ENCODE peak calls at places on chromosome 3, in five cellular contexts. R is stomach, W is spleen, M is breast epithelium, S is GM12891. Q is an unnamed sample.
A peak's percentile ranks its signal among the peaks of the same experiment; 100 is the strongest.

GRCh38 chr3:15342945-15343344 is 10.6 kb upstream of the SH3BP5 start:
- DNase-seq in R (no peak), W (no peak), M (no peak), S (no peak), Q (no peak)

GRCh38 chr3:135811597-135811996 is 153.9 kb upstream of the PPP2R3A start:
- DNase-seq in R (no peak), W (no peak), M (no peak), S (no peak), Q (no peak)

GRCh38 chr3:162175145-162175544 is 678.5 kb downstream of the OTOL1 start:
- DNase-seq in R (no peak), W (no peak), M (no peak), S (no peak), Q (no peak)

GRCh38 chr3:114674041-114674440 is 380.2 kb downstream of the TIGIT start:
- DNase-seq in R (no peak), W (no peak), M (no peak), S (no peak), Q (no peak)

GRCh38 chr3:185631508-185632206 is 45.6 kb downstream of the SENP2 start:
- DNase-seq in R (no peak), W (no peak), M (no peak), S (no peak), Q (no peak)

GRCh38 chr3:61250784-61251173 is 473 bp downstream of the FHIT start:
- DNase-seq in R (no peak), W (no peak), M (peak; percentile 62), S (peak; percentile 6), Q (peak; percentile 40)

GRCh38 chr3:184259878-184260570 is 1.3 kb downstream of the CAMK2N2 start:
- DNase-seq in R (peak; percentile 36), W (peak; percentile 82), M (no peak), S (peak; percentile 65), Q (peak; percentile 19)

GRCh38 chr3:106343841-106344240 is 475.0 kb upstream of the CBLB start:
- DNase-seq in R (no peak), W (no peak), M (no peak), S (no peak), Q (no peak)

GRCh38 chr3:9056581-9056980 is 93.3 kb upstream of the RAD18 start:
- DNase-seq in R (no peak), W (no peak), M (no peak), S (no peak), Q (no peak)

GRCh38 chr3:69104585-69104984 is 17.8 kb downstream of the LMOD3 start:
- DNase-seq in R (no peak), W (no peak), M (no peak), S (no peak), Q (no peak)

GRCh38 chr3:44031387-44032380 is 210.0 kb upstream of the TOPAZ1 start:
- DNase-seq in R (no peak), W (no peak), M (no peak), S (no peak), Q (no peak)

GRCh38 chr3:107942244-107942643 is 148.6 kb downstream of the CD47 start:
- DNase-seq in R (no peak), W (no peak), M (no peak), S (no peak), Q (no peak)

GRCh38 chr3:177358085-177358967 is 161.0 kb upstream of the TBL1XR1 start:
- DNase-seq in R (peak; percentile 56), W (peak; percentile 91), M (peak; percentile 62), S (peak; percentile 35), Q (peak; percentile 82)

GRCh38 chr3:68007621-68008226 is 353.3 kb upstream of the SUCLG2 start:
- DNase-seq in R (no peak), W (no peak), M (no peak), S (no peak), Q (no peak)

GRCh38 chr3:115823083-115823482 is 199.8 kb downstream of the GAP43 start:
- DNase-seq in R (no peak), W (no peak), M (no peak), S (no peak), Q (no peak)

GRCh38 chr3:89098964-89099585 is 8.3 kb upstream of the EPHA3 start:
- DNase-seq in R (peak; percentile 49), W (no peak), M (no peak), S (no peak), Q (peak; percentile 35)

GRCh38 chr3:154168998-154169880 is 48.0 kb downstream of the ARHGEF26 start:
- DNase-seq in R (no peak), W (no peak), M (no peak), S (no peak), Q (no peak)

GRCh38 chr3:40672861-40673260 is 148.1 kb downstream of the ZNF621 start:
- DNase-seq in R (no peak), W (no peak), M (no peak), S (no peak), Q (no peak)

GRCh38 chr3:194586839-194587238 is 46.4 kb downstream of the TMEM44 start:
- DNase-seq in R (no peak), W (no peak), M (no peak), S (no peak), Q (no peak)

GRCh38 chr3:18840535-18841137 is 307.7 kb upstream of the KCNH8 start:
- DNase-seq in R (no peak), W (no peak), M (no peak), S (no peak), Q (no peak)

GRCh38 chr3:103585809-103586208 is 1151.0 kb downstream of the ZPLD1 start:
- DNase-seq in R (no peak), W (no peak), M (no peak), S (no peak), Q (no peak)

GRCh38 chr3:55486101-55486856 is 827 bp downstream of the WNT5A start:
- DNase-seq in R (peak; percentile 63), W (peak; percentile 78), M (peak; percentile 51), S (no peak), Q (peak; percentile 46)

GRCh38 chr3:16427309-16427965 is 86.1 kb downstream of the RFTN1 start:
- DNase-seq in R (no peak), W (no peak), M (no peak), S (no peak), Q (peak; percentile 14)

GRCh38 chr3:194487289-194488006 is 646 bp upstream of the ATP13A3 start:
- DNase-seq in R (peak; percentile 48), W (peak; percentile 90), M (no peak), S (peak; percentile 49), Q (peak; percentile 43)

DNA sequence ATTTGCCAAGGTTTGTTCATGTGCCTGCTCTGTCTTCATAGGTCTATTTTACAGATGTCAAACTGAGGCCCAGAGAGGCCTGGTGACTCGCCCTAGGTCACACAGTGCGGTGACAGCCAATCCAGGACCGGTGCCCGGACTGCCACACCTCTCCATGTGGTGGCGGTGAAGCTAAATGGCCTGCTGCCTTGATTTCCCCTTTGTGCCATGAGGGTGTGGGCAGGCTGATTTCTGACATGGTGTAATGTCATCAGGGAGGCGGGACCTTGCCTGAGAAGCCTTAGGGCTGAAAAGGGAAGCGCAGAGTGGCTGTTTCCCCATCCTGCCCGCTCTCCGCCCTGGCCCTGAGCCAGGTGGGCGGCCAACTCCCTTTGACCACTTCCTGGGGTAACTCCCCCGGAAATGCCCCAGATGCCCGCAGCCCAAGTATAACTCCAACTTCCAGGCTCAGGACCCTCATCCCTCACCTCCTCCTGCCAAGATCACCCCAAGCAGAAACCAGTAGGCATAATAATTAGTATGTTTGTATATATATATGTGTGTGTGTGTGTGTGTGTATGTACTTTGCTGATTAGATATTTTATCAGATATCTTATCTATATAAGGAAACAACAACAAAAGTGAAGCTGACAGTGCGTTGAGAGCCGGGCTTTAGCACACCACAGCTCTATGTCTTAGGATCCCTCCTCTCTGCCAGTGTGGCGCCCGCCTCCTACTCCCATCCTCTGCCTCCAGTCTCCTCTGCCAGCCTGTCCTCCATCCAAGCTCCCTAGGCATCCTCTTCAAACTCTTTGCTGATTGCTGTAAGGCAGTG is 63.9 kb downstream of the IQSEC1 start:
- DNase-seq in R (peak; percentile 71), W (peak; percentile 96), M (no peak), S (peak; percentile 48), Q (peak; percentile 86)
- TF ChIP-seq POLR2AphosphoS5 in R (no peak), W (peak; percentile 96), M (no peak), S (no peak), Q (no peak)

GRCh38 chr3:150373234-150373633 is 34.9 kb upstream of the TSC22D2 start:
- DNase-seq in R (no peak), W (no peak), M (no peak), S (no peak), Q (no peak)

GRCh38 chr3:150370129-150370602 is 37.9 kb upstream of the TSC22D2 start:
- DNase-seq in R (no peak), W (no peak), M (peak; percentile 45), S (no peak), Q (peak; percentile 39)

GRCh38 chr3:150372320-150373118 is 35.6 kb upstream of the TSC22D2 start:
- DNase-seq in R (no peak), W (no peak), M (no peak), S (no peak), Q (no peak)

GRCh38 chr3:150370982-150371381 is 37.1 kb upstream of the TSC22D2 start:
- DNase-seq in R (no peak), W (no peak), M (no peak), S (no peak), Q (no peak)

DNA sequence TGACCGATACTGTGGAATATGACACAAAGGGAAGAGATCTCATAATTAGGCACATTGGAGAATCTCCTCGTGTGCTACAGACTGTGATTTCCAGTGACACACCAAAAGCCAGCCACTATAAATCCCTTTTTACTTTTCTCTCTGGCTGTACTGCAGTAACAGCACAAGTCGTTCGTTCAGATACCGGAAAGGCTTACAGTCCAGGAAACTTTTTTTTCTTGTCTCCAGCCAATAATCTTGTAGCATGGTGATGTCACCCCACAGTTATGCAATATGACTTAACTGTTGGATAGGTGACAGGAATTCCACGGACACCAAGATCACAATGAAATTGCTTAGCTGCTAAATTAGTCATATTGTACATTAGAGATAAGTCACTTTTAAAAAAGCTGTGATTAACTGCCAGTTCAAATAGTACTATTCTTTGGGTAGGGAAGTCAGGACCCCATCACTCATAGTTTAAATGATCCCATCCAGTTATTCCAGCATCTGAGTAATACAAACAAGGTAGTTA is 36.3 kb upstream of the TSC22D2 start:
- DNase-seq in R (peak; percentile 43), W (no peak), M (peak; percentile 76), S (no peak), Q (peak; percentile 44)
- TF ChIP-seq POLR2A in R (no peak), W (no peak), M (no peak), S (no peak), Q (peak; percentile 78)

DNA sequence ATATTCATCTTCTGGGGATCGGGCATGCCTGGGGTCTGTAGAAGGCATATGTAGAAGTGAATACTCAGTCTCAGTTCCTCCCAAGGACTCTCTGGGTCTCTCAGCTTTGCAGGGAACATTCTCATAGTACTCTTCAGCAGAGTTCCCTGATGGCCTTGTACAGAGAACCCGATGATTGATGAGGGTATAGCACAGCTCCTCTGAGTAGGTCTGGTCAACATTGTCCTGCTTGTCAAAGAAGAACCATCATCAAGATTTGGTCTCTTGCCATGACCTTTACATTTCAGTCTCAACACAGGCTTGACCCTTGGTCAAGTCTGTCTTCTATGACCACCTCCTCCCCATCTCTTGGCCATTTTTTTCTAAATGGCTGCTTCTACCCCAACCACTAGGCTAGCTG is 9.5 kb downstream of the GCSAM start:
- DNase-seq in R (no peak), W (no peak), M (no peak), S (no peak), Q (no peak)
- TF ChIP-seq POLR2AphosphoS5 in R (no peak), W (no peak), M (no peak), S (no peak), Q (no peak)

DNA sequence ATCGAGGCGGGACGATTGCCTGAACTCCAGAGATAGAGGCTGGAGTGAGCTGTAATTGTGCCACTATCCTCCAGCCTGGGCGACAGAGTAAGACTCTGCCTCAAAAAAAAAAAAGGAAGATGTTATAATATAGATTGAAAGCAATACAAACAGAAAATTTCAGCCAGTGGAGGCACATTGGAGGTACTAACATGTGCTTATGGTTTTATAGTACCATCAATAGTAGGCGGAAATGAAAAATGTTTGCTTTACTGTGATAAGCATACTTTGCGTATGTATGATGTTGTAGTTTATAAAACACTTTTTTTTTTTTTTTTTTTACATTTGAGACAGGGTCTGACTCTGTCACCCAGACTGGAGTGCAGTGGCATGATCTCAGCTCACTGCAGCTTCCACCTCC is 8.8 kb downstream of the RAD54L2 start:
- DNase-seq in R (no peak), W (no peak), M (no peak), S (no peak), Q (no peak)
- TF ChIP-seq POLR2A in R (no peak), W (no peak), M (no peak), S (no peak), Q (no peak)